ENCODE peak calls at places on chromosome 1, in nine cellular contexts. R, I, Q, P, J, O, D, Y and E are unnamed samples.
A peak's percentile ranks its signal among the peaks of the same experiment; 100 is the strongest.

GRCh38 chr1:93816970-93817738 is 61.9 kb downstream of the DNTTIP2 start:
- DNase-seq in R (no peak), I (no peak), Q (peak; percentile 75), P (peak; percentile 11), J (no peak), O (no peak), D (no peak), Y (no peak), E (no peak)

GRCh38 chr1:59638172-59638800 is 176.5 kb upstream of the HOOK1 start:
- DNase-seq in R (no peak), I (no peak), Q (peak; percentile 46), P (peak; percentile 96), J (no peak), O (no peak), D (no peak), Y (no peak), E (no peak)

GRCh38 chr1:30672661-30673060 is 50.7 kb downstream of the MATN1 start:
- DNase-seq in R (no peak), I (no peak), Q (no peak), P (peak; percentile 39), J (no peak), O (no peak), D (no peak), Y (no peak), E (no peak)

GRCh38 chr1:23097316-23097715 is 71.3 kb downstream of the LUZP1 start:
- DNase-seq in R (no peak), I (no peak), Q (no peak), P (no peak), J (no peak), O (no peak), D (no peak), Y (no peak), E (no peak)

GRCh38 chr1:169144941-169145626 is 38.6 kb downstream of the ATP1B1 start:
- DNase-seq in R (no peak), I (no peak), Q (no peak), P (no peak), J (no peak), O (no peak), D (no peak), Y (no peak), E (no peak)

GRCh38 chr1:202009326-202010031 is 908 bp upstream of the ELF3 start:
- DNase-seq in R (no peak), I (peak; percentile 19), Q (peak; percentile 19), P (peak; percentile 55), J (peak; percentile 53), O (peak; percentile 61), D (peak; percentile 82), Y (peak; percentile 59), E (peak; percentile 57)

GRCh38 chr1:58446368-58446767 is 100.2 kb downstream of the OMA1 start:
- DNase-seq in R (no peak), I (no peak), Q (no peak), P (no peak), J (no peak), O (no peak), D (no peak), Y (no peak), E (no peak)

GRCh38 chr1:6198646-6199297 is 623 bp downstream of the RPL22 start:
- DNase-seq in R (no peak), I (no peak), Q (no peak), P (no peak), J (no peak), O (no peak), D (no peak), Y (peak; percentile 44), E (no peak)

GRCh38 chr1:41469706-41470105 is 14.8 kb downstream of the EDN2 start:
- DNase-seq in R (no peak), I (no peak), Q (no peak), P (no peak), J (no peak), O (no peak), D (no peak), Y (no peak), E (no peak)

GRCh38 chr1:105073660-105074059 is 1324.0 kb downstream of the AMY1C start:
- DNase-seq in R (no peak), I (no peak), Q (no peak), P (no peak), J (no peak), O (no peak), D (no peak), Y (no peak), E (no peak)

GRCh38 chr1:204991342-204991844 is 51.6 kb upstream of the CNTN2 start:
- DNase-seq in R (no peak), I (no peak), Q (no peak), P (no peak), J (no peak), O (peak; percentile 11), D (no peak), Y (no peak), E (no peak)

GRCh38 chr1:223343692-223344091 is 20.3 kb downstream of the SUSD4 start:
- DNase-seq in R (no peak), I (no peak), Q (no peak), P (no peak), J (no peak), O (no peak), D (no peak), Y (no peak), E (no peak)

GRCh38 chr1:243550276-243550675 is 294.4 kb downstream of the SDCCAG8 start:
- DNase-seq in R (no peak), I (no peak), Q (peak; percentile 88), P (no peak), J (no peak), O (no peak), D (no peak), Y (no peak), E (no peak)

GRCh38 chr1:94050263-94050662 is 70.7 kb downstream of the ABCA4 start:
- DNase-seq in R (no peak), I (no peak), Q (no peak), P (no peak), J (no peak), O (no peak), D (no peak), Y (no peak), E (no peak)

GRCh38 chr1:232462200-232462599 is 167.7 kb downstream of the SIPA1L2 start:
- DNase-seq in R (no peak), I (no peak), Q (no peak), P (peak; percentile 28), J (no peak), O (no peak), D (no peak), Y (no peak), E (no peak)

GRCh38 chr1:198876371-198876871 is 237.6 kb downstream of the PTPRC start:
- DNase-seq in R (no peak), I (no peak), Q (no peak), P (no peak), J (no peak), O (no peak), D (no peak), Y (no peak), E (no peak)

GRCh38 chr1:229991104-229991513 is 75.9 kb upstream of the GALNT2 start:
- DNase-seq in R (no peak), I (no peak), Q (no peak), P (no peak), J (no peak), O (no peak), D (no peak), Y (no peak), E (peak; percentile 32)

GRCh38 chr1:200253774-200254495 is 155.9 kb downstream of the ZNF281 start:
- DNase-seq in R (no peak), I (no peak), Q (no peak), P (no peak), J (no peak), O (no peak), D (peak; percentile 27), Y (no peak), E (peak; percentile 27)

GRCh38 chr1:66685670-66686069 is 66.6 kb upstream of the DYNLT5 start:
- DNase-seq in R (no peak), I (no peak), Q (no peak), P (no peak), J (no peak), O (no peak), D (no peak), Y (no peak), E (no peak)